ENCODE peak calls at places on chromosomes 2 and 18, in ten cellular contexts. M is psoas muscle, A is colonic mucosa, R is tibial nerve, S is stomach, B is dorsolateral prefrontal cortex, W is heart left ventricle, Q is mammary epithelial cell, L is left ventricle myocardium inferior, N is cardiac muscle cell. G is an unnamed sample.

GRCh38 chr2:69755862-69756467 is 14.0 kb downstream of the ANXA4 start:
- DNase-seq in M (no peak), A (peak), R (no peak), S (no peak), B (no peak), W (no peak), Q (peak), L (no peak), N (no peak), G (no peak)

GRCh38 chr2:18332477-18332876 is 228.0 kb downstream of the RDH14 start:
- DNase-seq in M (no peak), A (no peak), R (no peak), S (no peak), B (no peak), W (no peak), Q (no peak), L (no peak), N (no peak), G (no peak)

GRCh38 chr2:229634574-229635185 is 79.7 kb downstream of the DNER start:
- DNase-seq in M (no peak), A (no peak), R (no peak), S (no peak), B (peak), W (no peak), Q (no peak), L (no peak), N (no peak), G (no peak)

GRCh38 chr2:224982910-224983688 is 59.2 kb downstream of the DOCK10 start:
- DNase-seq in M (no peak), A (no peak), R (no peak), S (peak), B (no peak), W (peak), Q (no peak), L (peak), N (no peak), G (peak)

GRCh38 chr2:118496467-118496866 is 351.0 kb downstream of the EN1 start:
- DNase-seq in M (no peak), A (no peak), R (no peak), S (no peak), B (no peak), W (no peak), Q (no peak), L (no peak), N (no peak), G (no peak)

GRCh38 chr2:1686784-1687105 is 57.6 kb downstream of the PXDN start:
- DNase-seq in M (peak), A (no peak), R (no peak), S (no peak), B (no peak), W (no peak), Q (no peak), L (no peak), N (no peak), G (peak)

GRCh38 chr2:224776795-224777562 is 60.8 kb upstream of the CCDC195 start:
- DNase-seq in M (no peak), A (peak), R (no peak), S (no peak), B (no peak), W (no peak), Q (no peak), L (no peak), N (no peak), G (no peak)

GRCh38 chr2:171482877-171483276 is 39.4 kb upstream of the CYBRD1 start:
- DNase-seq in M (no peak), A (no peak), R (no peak), S (no peak), B (no peak), W (no peak), Q (no peak), L (no peak), N (no peak), G (no peak)

GRCh38 chr18:63676526-63676925 is 14.8 kb upstream of the SERPINB3 start:
- DNase-seq in M (no peak), A (no peak), R (no peak), S (peak), B (no peak), W (no peak), Q (peak), L (no peak), N (peak), G (no peak)

GRCh38 chr2:143251680-143252079 is 122.5 kb downstream of the ARHGAP15 start:
- DNase-seq in M (no peak), A (no peak), R (no peak), S (no peak), B (no peak), W (no peak), Q (no peak), L (no peak), N (no peak), G (no peak)

GRCh38 chr2:143258126-143258892 is 129.1 kb downstream of the ARHGAP15 start:
- DNase-seq in M (no peak), A (no peak), R (no peak), S (no peak), B (no peak), W (no peak), Q (no peak), L (no peak), N (no peak), G (no peak)

GRCh38 chr2:143252138-143252907 is 123.1 kb downstream of the ARHGAP15 start:
- DNase-seq in M (no peak), A (no peak), R (no peak), S (no peak), B (no peak), W (no peak), Q (no peak), L (no peak), N (no peak), G (no peak)

GRCh38 chr2:143255899-143256298 is 126.7 kb downstream of the ARHGAP15 start:
- DNase-seq in M (no peak), A (no peak), R (no peak), S (no peak), B (no peak), W (no peak), Q (no peak), L (no peak), N (no peak), G (no peak)

DNA sequence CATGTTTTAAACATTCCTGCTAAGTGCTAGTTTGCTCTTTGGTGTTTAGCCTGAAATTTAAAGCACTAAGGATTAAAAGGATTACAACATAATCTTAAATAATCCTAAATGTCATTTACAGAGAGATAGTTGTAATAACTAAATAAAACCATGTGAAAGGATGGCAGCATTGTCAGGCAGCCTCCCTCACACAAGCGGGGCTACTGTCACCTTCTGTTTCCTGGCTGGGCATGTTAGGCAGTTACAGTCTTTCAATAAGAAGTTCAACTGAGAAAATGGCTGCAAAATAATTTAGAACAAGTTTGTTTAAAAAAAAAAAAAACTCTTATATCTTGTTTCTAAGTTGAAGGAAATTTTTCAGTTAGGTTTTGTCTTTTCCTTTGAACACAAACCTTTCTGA is 124.9 kb downstream of the ARHGAP15 start:
- DNase-seq in M (no peak), A (no peak), R (no peak), S (no peak), B (no peak), W (no peak), Q (no peak), L (no peak), N (no peak), G (peak)
- H3K27ac ChIP-seq in M (no peak), A (no peak), R (no peak), S (no peak), B (no peak), W (no peak), Q (no peak), L (no peak), N (no peak), G (no peak)

DNA sequence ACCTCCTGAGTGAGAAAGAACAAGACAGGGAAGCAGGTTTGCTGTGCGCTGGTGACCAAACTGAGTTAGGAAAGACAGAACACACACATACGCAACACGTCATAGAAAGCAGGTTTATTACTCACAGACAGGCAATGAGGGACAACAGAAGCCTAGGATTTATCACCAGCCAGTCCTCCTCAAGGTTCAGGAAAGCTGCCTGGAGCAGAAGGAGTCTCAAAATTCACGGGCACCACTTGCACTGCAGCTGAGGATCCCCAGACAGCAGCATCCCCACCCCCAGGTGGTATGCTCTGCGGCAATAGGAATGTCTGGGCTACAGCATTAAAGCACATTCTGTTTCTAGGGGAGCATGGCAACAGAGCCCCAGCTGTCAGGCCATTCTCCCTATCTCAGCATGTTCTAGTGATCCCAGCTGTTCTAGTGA is 284.4 kb upstream of the RGPD4 start:
- DNase-seq in M (no peak), A (no peak), R (no peak), S (no peak), B (no peak), W (no peak), Q (no peak), L (no peak), N (no peak), G (no peak)
- TF ChIP-seq CTCF in M (no peak), A (no peak), R (no peak), S (no peak), B (no peak), W (no peak), Q (no peak), L (no peak), N (no peak), G (no peak)

DNA sequence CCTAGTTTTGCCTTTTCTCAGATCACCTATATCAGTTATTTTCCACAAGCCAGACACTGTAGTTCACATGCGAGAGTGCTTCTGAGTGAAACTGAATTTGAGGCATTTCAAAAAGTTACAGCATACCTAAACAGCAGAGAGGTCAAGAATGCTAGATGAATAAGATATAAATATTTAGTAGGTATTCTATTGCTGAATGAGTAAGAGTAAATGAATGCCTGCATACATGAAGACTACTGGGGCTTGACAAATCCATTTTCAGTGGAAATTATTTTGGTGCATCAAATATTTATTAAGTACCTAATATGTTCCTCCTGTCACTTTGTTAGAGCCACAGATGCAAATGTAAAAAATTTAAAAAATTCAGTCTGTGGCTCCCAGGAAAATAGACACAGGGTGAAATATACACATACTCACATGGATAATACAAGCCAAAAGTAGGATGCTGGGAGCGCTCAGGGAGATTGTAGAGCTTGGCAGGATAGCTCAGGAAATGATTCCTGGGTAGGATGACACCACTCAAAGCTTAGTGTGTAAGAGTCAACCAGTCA is 27.6 kb upstream of the CDC42EP3 start:
- DNase-seq in M (no peak), A (no peak), R (no peak), S (no peak), B (no peak), W (no peak), Q (peak), L (no peak), N (no peak), G (no peak)
- H3K27ac ChIP-seq in M (no peak), A (no peak), R (no peak), S (no peak), B (no peak), W (no peak), Q (no peak), L (no peak), N (no peak), G (no peak)

GRCh38 chr18:36829362-36830140 is 624 bp downstream of the KIAA1328 start:
- DNase-seq in M (no peak), A (peak), R (no peak), S (no peak), B (no peak), W (no peak), Q (no peak), L (no peak), N (peak), G (no peak)
- TF ChIP-seq CTCF in M (peak), A (no peak), R (no peak), S (no peak), B (no peak), W (no peak), Q (no peak), L (no peak), N (no peak), G (peak)

DNA sequence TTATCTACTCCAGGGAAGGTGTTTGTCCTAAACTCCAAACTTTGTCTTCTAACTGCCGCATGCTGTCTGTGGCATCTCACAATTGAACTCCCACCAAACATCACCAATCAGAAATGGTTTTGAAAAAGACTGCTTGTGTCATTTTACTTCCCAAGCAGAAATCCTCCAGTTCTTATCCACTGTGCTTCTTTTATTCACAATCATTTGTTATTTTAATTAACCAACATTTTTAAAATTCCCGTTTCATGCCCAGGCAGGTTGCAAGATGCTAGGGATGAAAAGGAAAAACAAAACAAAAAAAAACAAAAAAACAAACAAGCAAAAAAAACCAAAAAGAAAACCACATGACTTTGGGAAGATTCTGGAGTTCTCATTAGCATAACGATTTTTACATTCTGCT is 63.5 kb upstream of the RAB27B start:
- DNase-seq in M (no peak), A (no peak), R (no peak), S (no peak), B (no peak), W (no peak), Q (no peak), L (no peak), N (no peak), G (no peak)
- H3K27ac ChIP-seq in M (no peak), A (no peak), R (no peak), S (peak), B (no peak), W (no peak), Q (no peak), L (no peak), N (no peak), G (no peak)

GRCh38 chr2:180781276-180781675 is 199.1 kb upstream of the UBE2E3 start:
- DNase-seq in M (no peak), A (no peak), R (no peak), S (no peak), B (no peak), W (no peak), Q (no peak), L (no peak), N (no peak), G (no peak)
- TF ChIP-seq CTCF in M (no peak), A (no peak), R (no peak), S (no peak), B (no peak), W (no peak), Q (no peak), L (no peak), N (no peak), G (no peak)

GRCh38 chr2:144010096-144010495 is 509.8 kb downstream of the ZEB2 start:
- DNase-seq in M (no peak), A (no peak), R (no peak), S (no peak), B (no peak), W (no peak), Q (peak), L (no peak), N (no peak), G (no peak)

GRCh38 chr2:144014108-144014507 is 505.8 kb downstream of the ZEB2 start:
- DNase-seq in M (no peak), A (no peak), R (no peak), S (no peak), B (no peak), W (no peak), Q (peak), L (no peak), N (no peak), G (no peak)

GRCh38 chr2:144012304-144012703 is 507.6 kb downstream of the ZEB2 start:
- DNase-seq in M (no peak), A (no peak), R (no peak), S (no peak), B (no peak), W (no peak), Q (peak), L (no peak), N (no peak), G (no peak)

GRCh38 chr2:144011098-144011497 is 508.8 kb downstream of the ZEB2 start:
- DNase-seq in M (no peak), A (no peak), R (no peak), S (no peak), B (no peak), W (no peak), Q (no peak), L (no peak), N (no peak), G (no peak)

GRCh38 chr2:144011553-144011952 is 508.4 kb downstream of the ZEB2 start:
- DNase-seq in M (no peak), A (no peak), R (no peak), S (no peak), B (no peak), W (no peak), Q (peak), L (no peak), N (no peak), G (no peak)
- H3K27ac ChIP-seq in M (no peak), A (no peak), R (no peak), S (no peak), B (no peak), W (no peak), Q (no peak), L (no peak), N (no peak), G (no peak)

GRCh38 chr2:203347375-203347774 is 19.2 kb downstream of the ABI2 start:
- DNase-seq in M (no peak), A (no peak), R (no peak), S (no peak), B (no peak), W (no peak), Q (no peak), L (no peak), N (no peak), G (no peak)

GRCh38 chr2:203354966-203355365 is 26.8 kb downstream of the ABI2 start:
- DNase-seq in M (no peak), A (no peak), R (no peak), S (no peak), B (no peak), W (no peak), Q (no peak), L (no peak), N (no peak), G (no peak)

DNA sequence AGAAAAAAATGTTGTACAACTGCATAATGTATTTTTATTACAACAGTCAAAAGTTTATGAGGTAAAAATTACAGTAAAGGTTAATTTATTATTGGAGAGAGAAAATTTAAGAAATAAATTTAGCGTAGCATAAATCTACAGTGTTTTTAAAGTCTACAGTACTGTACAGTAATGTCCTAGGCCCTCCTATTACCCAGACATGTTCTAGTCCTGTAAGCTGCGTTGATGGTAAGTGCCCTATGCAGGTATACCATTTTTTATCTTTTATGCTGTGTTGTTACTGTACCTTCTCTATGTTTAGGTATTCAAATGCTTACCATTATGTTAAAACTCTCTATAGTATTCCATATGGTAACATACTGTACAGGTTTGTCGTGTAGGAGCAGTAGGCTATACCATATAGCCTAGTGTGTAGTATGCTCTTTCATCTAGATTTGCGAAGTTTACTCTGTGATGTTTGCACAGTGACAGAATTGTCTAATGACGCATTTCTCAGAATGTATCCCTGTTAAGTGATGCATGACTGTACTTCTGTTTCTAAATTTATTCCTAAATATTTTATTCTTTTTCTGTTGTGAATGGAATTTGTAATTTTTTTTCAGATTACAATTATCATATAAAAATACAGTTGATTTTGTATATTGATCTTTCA is 24.5 kb downstream of the ABI2 start:
- DNase-seq in M (no peak), A (no peak), R (no peak), S (no peak), B (no peak), W (no peak), Q (no peak), L (no peak), N (no peak), G (no peak)
- TF ChIP-seq CTCF in M (no peak), A (no peak), R (no peak), S (no peak), B (no peak), W (no peak), Q (no peak), L (no peak), N (no peak), G (no peak)

GRCh38 chr18:54777118-54777791 is 51.0 kb upstream of the RAB27B start:
- DNase-seq in M (no peak), A (no peak), R (no peak), S (no peak), B (no peak), W (no peak), Q (no peak), L (no peak), N (no peak), G (no peak)

GRCh38 chr18:54775686-54776085 is 52.6 kb upstream of the RAB27B start:
- DNase-seq in M (no peak), A (no peak), R (no peak), S (peak), B (no peak), W (no peak), Q (peak), L (no peak), N (no peak), G (no peak)

GRCh38 chr18:54774423-54774822 is 53.9 kb upstream of the RAB27B start:
- DNase-seq in M (no peak), A (no peak), R (no peak), S (no peak), B (no peak), W (no peak), Q (no peak), L (no peak), N (no peak), G (no peak)

GRCh38 chr18:54776282-54776977 is 51.8 kb upstream of the RAB27B start:
- DNase-seq in M (no peak), A (no peak), R (no peak), S (no peak), B (no peak), W (no peak), Q (peak), L (no peak), N (no peak), G (no peak)

GRCh38 chr18:54774971-54775665 is 53.2 kb upstream of the RAB27B start:
- DNase-seq in M (no peak), A (no peak), R (no peak), S (no peak), B (no peak), W (no peak), Q (no peak), L (no peak), N (no peak), G (no peak)
- H3K27ac ChIP-seq in M (no peak), A (no peak), R (peak), S (peak), B (no peak), W (no peak), Q (peak), L (no peak), N (no peak), G (no peak)